ENCODE peak calls at places on chromosomes 16 and 17, in ten cellular contexts. S, Z, M, G, E, L, D, Q, W and C are unnamed samples.
A peak's percentile ranks its signal among the peaks of the same experiment; 100 is the strongest.

GRCh38 chr16:62752837-62753236 is 716.6 kb upstream of the CDH8 start:
- DNase-seq in G (no peak), E (no peak), S (no peak), W (no peak), D (no peak), L (no peak), Q (no peak), Z (no peak), M (no peak), C (no peak)

GRCh38 chr16:8928467-8928957 is 35.2 kb downstream of the USP7 start:
- DNase-seq in D (no peak), E (peak; percentile 79), G (no peak), M (no peak), Z (no peak), Q (no peak), S (no peak), W (no peak), L (no peak), C (peak; percentile 40)

GRCh38 chr16:1333854-1334719 is 642 bp downstream of the BAIAP3 start:
- DNase-seq in G (no peak), D (no peak), S (no peak), M (no peak), Q (no peak), L (no peak), Z (no peak), E (no peak), W (no peak), C (no peak)

GRCh38 chr16:30053376-30054015 is 12.1 kb upstream of the ALDOA start:
- DNase-seq in G (no peak), Z (no peak), D (no peak), E (peak; percentile 77), L (no peak), M (no peak), S (no peak), Q (peak; percentile 72), W (peak; percentile 86), C (no peak)

GRCh38 chr16:84851192-84852127 is 31.7 kb downstream of the CRISPLD2 start:
- DNase-seq in Q (peak; percentile 96), G (no peak), W (peak; percentile 53), L (no peak), Z (peak; percentile 73), M (no peak), S (no peak), D (no peak), E (peak; percentile 85), C (peak; percentile 78)

GRCh38 chr16:1037023-1037933 is 35.3 kb upstream of the SSTR5 start:
- DNase-seq in Q (no peak), Z (no peak), M (no peak), G (no peak), D (no peak), E (no peak), S (no peak), W (peak; percentile 55), L (no peak), C (no peak)

GRCh38 chr17:30148376-30148775 is 31.8 kb downstream of the NSRP1 start:
- DNase-seq in Q (no peak), D (no peak), S (no peak), E (no peak), M (no peak), W (peak; percentile 7), G (no peak), Z (no peak), L (no peak), C (no peak)

GRCh38 chr17:57413848-57414651 is 157.7 kb downstream of the MSI2 start:
- DNase-seq in Q (no peak), L (no peak), G (no peak), M (no peak), S (no peak), E (no peak), W (no peak), D (no peak), Z (no peak), C (no peak)

GRCh38 chr17:19546289-19547065 is 12.8 kb downstream of the SLC47A1 start:
- DNase-seq in L (peak; percentile 68), E (no peak), M (peak; percentile 43), S (peak; percentile 38), G (peak; percentile 41), D (no peak), W (peak; percentile 76), Z (no peak), Q (no peak), C (peak; percentile 77)

GRCh38 chr17:19753049-19753444 is 4.9 kb upstream of the ALDH3A1 start:
- DNase-seq in L (peak; percentile 73), M (peak; percentile 86), G (peak; percentile 67), Q (peak; percentile 97), E (peak; percentile 73), Z (peak; percentile 98), W (peak; percentile 61), S (no peak), D (peak; percentile 41), C (peak; percentile 96)

GRCh38 chr17:44758414-44759095 is at the start of gene ADAM11:
- DNase-seq in G (no peak), W (no peak), M (no peak), Z (peak; percentile 74), E (no peak), S (no peak), Q (no peak), L (peak; percentile 33), D (no peak), C (no peak)

GRCh38 chr16:30113031-30113710 is at the start of gene GDPD3:
- DNase-seq in M (peak; percentile 53), Z (no peak), E (no peak), W (no peak), L (peak; percentile 67), Q (no peak), D (no peak), G (no peak), S (no peak), C (no peak)

GRCh38 chr17:17933775-17934174 is 38.4 kb downstream of the TOM1L2 start:
- DNase-seq in D (no peak), L (no peak), M (no peak), E (no peak), Q (no peak), W (no peak), G (no peak), S (no peak), Z (no peak), C (no peak)

GRCh38 chr17:16936536-16937310 is 35.2 kb downstream of the TNFRSF13B start:
- DNase-seq in W (no peak), E (no peak), L (no peak), Q (no peak), Z (no peak), S (no peak), G (no peak), M (no peak), D (no peak), C (no peak)

GRCh38 chr16:31351246-31351936 is 3.6 kb upstream of the ITGAX start:
- DNase-seq in Z (no peak), S (no peak), W (no peak), Q (no peak), M (no peak), D (no peak), E (no peak), G (no peak), L (no peak), C (no peak)

GRCh38 chr16:58478427-58478826 is 21.5 kb upstream of the NDRG4 start:
- DNase-seq in M (no peak), D (no peak), G (no peak), Z (no peak), E (no peak), Q (no peak), S (no peak), W (no peak), L (no peak), C (no peak)
- H3K4me1 ChIP-seq in M (no peaks in the 10 kb centered on the region), D (no peaks in the 10 kb centered on the region), G (peaks cover 42% of the 10 kb centered on the region), Z (no peaks in the 10 kb centered on the region), E (peaks cover 6% of the 10 kb centered on the region), Q (peaks cover 7% of the 10 kb centered on the region), S (peaks cover 28% of the 10 kb centered on the region), W (peaks cover 5% of the 10 kb centered on the region), L (peaks cover 53% of the 10 kb centered on the region), C (no peaks in the 10 kb centered on the region)

GRCh38 chr17:27477050-27477647 is 20.9 kb downstream of the KSR1 start:
- DNase-seq in S (no peak), E (no peak), Z (no peak), W (peak; percentile 29), D (no peak), M (no peak), Q (no peak), G (no peak), L (no peak), C (no peak)
- H3K27ac ChIP-seq in S (no peak overlapping the region), E (peak overlapping the region; percentile 67), Z (no peak overlapping the region), W (no peak overlapping the region), D (no peak overlapping the region), M (no peak overlapping the region), Q (no peak overlapping the region), G (no peak overlapping the region), L (no peak overlapping the region), C (no peak overlapping the region)

GRCh38 chr17:75981019-75981615 is 2.1 kb downstream of the TEN1 start:
- DNase-seq in L (no peak), W (no peak), E (no peak), D (no peak), M (no peak), Q (no peak), G (no peak), Z (no peak), S (no peak), C (peak; percentile 60)

GRCh38 chr17:75983501-75984181 is 4.6 kb downstream of the TEN1 start:
- DNase-seq in Z (no peak), D (peak; percentile 51), M (no peak), W (peak; percentile 97), S (no peak), L (no peak), Q (peak; percentile 61), E (peak; percentile 55), G (no peak), C (peak; percentile 37)

GRCh38 chr17:75978938-75979704 is at the start of the genes ACOX1 and TEN1:
- DNase-seq in Q (peak; percentile 91), D (peak; percentile 97), G (peak; percentile 99), E (peak; percentile 98), M (peak; percentile 98), Z (peak; percentile 93), S (peak; percentile 99), W (peak; percentile 99), L (peak; percentile 99), C (peak; percentile 99)

GRCh38 chr17:75979705-75980187 is 706 bp downstream of the TEN1 start:
- DNase-seq in D (no peak), Z (no peak), L (no peak), G (no peak), W (no peak), E (no peak), S (no peak), M (no peak), Q (no peak), C (no peak)

GRCh38 chr17:75980188-75981018 is 1.4 kb downstream of the TEN1 start:
- DNase-seq in L (no peak), S (no peak), W (no peak), Z (no peak), M (no peak), D (no peak), E (no peak), Q (no peak), G (no peak), C (peak; percentile 49)
- H3K4me1 ChIP-seq in L (peaks cover 24% of the 10 kb centered on the region), S (peaks cover 52% of the 10 kb centered on the region), W (peaks cover 11% of the 10 kb centered on the region), Z (peaks cover 43% of the 10 kb centered on the region), M (peaks cover 27% of the 10 kb centered on the region), D (no peaks in the 10 kb centered on the region), E (peaks cover 12% of the 10 kb centered on the region), Q (peaks cover 73% of the 10 kb centered on the region), G (peaks cover 25% of the 10 kb centered on the region), C (peaks cover 32% of the 10 kb centered on the region)

DNA sequence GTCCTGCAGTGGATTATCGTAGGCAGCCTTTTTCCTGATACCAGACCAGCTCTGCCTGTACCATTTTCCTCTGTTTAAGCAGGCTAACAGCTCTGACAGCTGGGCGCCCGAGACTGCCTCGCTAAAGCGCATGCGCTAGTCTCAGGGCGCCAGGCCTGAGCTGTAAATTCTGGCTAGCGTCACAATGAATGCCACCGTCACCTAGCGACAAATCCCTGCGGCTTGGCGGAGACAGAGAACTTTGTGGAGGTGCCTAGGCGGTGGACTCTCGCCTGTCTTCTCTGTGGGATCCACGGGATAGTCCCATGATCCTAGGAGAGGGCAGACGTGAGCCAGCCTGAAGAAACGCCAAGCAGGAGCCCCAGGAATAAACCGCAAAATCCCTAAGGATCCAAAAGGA is 573.9 kb downstream of the KCNJ18 start:
- DNase-seq in E (no peak), Z (no peak), L (no peak), W (no peak), G (no peak), M (no peak), D (no peak), Q (no peak), S (no peak), C (no peak)
- H3K27ac ChIP-seq in E (no peak overlapping the region), Z (no peak overlapping the region), L (no peak overlapping the region), W (no peak overlapping the region), G (no peak overlapping the region), M (no peak overlapping the region), D (no peak overlapping the region), Q (no peak overlapping the region), S (no peak overlapping the region), C (no peak overlapping the region)